ENCODE peak calls at places on chromosomes 3 and 15, in five cellular contexts. J is Peyer's patch, S is uterus, T is ovary, Y is esophagus squamous epithelium. X is an unnamed sample. For H3K36me3, the result is how much of the 10 kb centered on the place peaks cover.

GRCh38 chr3:101939391-101939790 is 90.1 kb downstream of the NFKBIZ start:
- DNase-seq in J (no peak), S (no peak), T (no peak), Y (no peak), X (no peak)

GRCh38 chr15:97902140-97902780 is 58.2 kb upstream of the ARRDC4 start:
- DNase-seq in J (no peak), S (no peak), T (no peak), Y (no peak), X (no peak)

GRCh38 chr15:77456746-77457618 is 36.3 kb downstream of the HMG20A start:
- DNase-seq in J (no peak), S (no peak), T (no peak), Y (no peak), X (no peak)

GRCh38 chr3:42264399-42265058 is 1.5 kb downstream of the CCK start:
- DNase-seq in J (peak), S (no peak), T (no peak), Y (no peak), X (no peak)

GRCh38 chr3:33131328-33132018 is 17.7 kb downstream of the CRTAP start:
- DNase-seq in J (peak), S (peak), T (no peak), Y (no peak), X (peak)

GRCh38 chr15:74251187-74251811 is 15.2 kb downstream of the CCDC33 start:
- DNase-seq in J (no peak), S (no peak), T (no peak), Y (no peak), X (no peak)

GRCh38 chr3:79361748-79362378 is 405.9 kb downstream of the ROBO1 start:
- DNase-seq in J (no peak), S (no peak), T (no peak), Y (no peak), X (peak)

GRCh38 chr3:183844606-183845005 is 19.2 kb upstream of the MAP6D1 start:
- DNase-seq in J (no peak), S (no peak), T (no peak), Y (no peak), X (peak)

GRCh38 chr3:119885746-119886530 is 104.0 kb downstream of the NR1I2 start:
- DNase-seq in J (no peak), S (no peak), T (no peak), Y (no peak), X (no peak)

GRCh38 chr3:27712136-27713065 is 9.7 kb downstream of the EOMES start:
- DNase-seq in J (peak), S (peak), T (peak), Y (no peak), X (peak)

DNA sequence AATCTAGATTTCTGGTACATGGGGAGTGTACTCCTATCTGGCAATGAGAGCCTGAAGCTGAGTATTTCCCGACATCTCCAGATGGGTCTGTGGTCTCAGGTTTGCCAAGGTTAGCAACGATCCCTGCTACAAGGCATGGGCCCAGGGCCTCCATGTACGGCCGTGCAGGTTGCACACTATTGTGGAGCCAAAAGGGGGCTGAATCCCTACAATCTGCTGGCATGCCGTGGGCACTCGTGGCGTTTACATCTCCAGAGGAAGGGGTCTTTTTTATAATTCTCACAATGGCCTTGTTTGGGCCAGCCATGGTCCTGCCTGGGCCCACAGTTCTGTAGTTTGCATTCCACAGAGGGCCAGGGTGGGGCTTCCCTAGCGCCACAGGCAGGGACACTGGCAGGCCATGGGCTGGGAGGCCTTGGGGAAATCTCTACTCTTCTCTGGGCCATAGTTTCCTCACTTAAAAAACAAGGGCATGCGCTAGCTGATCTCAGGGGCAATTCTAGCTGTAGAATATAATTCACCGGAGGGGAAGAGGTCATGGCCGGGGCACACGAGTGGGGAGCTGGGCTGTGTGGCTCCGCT is 68.9 kb upstream of the TLE3 start:
- DNase-seq in J (no peak), S (no peak), T (no peak), Y (no peak), X (no peak)
- H3K36me3 ChIP-seq in J (under half), S (under half), T (under half), Y (under half), X (under half)

DNA sequence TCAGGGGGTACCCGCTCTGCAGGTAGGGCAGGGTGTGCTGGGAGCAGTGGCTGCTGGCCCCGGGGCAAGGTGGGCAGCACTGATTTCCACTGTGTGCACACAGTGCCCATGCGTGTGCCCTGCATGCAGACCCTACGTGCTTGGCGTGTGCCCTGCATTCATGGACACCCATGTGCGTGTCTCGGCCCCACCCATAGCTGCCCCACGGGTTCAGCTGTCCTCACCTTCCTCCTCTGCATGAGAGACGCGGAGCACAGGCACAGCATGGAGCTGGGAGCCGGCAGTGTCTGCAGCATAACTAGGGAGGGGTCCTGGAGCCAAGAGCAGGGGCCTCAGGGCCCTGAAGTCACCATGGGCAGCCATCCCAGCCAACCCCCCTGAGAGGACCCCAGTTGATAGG is 1.6 kb upstream of the UCN2 start:
- DNase-seq in J (no peak), S (no peak), T (no peak), Y (no peak), X (no peak)
- H3K36me3 ChIP-seq in J (under half), S (under half), T (under half), Y (under half), X (under half)

DNA sequence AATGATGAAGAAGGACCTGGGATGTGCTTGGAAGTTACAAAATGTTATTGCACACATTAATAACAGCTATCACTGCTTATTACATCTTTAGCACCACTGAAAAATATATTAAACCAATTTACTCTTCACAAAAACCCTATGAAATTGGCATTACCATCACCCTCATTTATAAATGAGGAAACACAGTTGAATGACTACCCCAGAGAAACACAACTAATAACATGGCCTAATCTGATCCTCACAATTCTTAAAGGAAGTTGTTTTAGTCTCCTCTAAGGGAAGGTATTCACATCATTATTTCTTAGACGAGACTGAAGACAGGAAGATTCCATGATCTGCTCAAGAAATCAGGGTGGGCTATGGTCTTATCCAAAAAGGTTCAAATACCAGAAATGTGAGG is 35.9 kb downstream of the INO80 start:
- DNase-seq in J (no peak), S (no peak), T (no peak), Y (no peak), X (no peak)
- H3K36me3 ChIP-seq in J (under half), S (under half), T (under half), Y (half or more), X (under half)

GRCh38 chr3:13368834-13369233 is 51.3 kb downstream of the NUP210 start:
- DNase-seq in J (no peak), S (no peak), T (no peak), Y (no peak), X (no peak)
- H3K36me3 ChIP-seq in J (under half), S (under half), T (under half), Y (under half), X (under half)

DNA sequence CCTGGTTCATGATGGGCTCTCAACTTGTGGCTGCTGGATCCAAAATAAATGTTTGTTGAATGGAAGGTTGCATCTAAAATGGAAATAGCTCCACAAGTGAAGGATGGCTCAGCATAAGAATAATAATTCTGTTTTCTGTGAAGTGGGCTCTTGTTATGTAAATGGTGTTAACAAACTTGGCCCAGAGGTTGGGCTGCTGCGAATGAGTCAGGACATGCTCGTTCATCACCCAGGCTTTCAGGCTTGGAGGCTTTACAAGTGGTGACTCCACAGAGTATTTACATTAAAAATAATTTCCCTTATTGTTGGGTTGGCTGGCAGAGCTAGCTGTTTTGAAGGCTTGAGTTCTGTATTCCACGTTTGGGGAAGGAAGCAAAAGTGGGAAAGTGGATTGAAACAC is 60.5 kb downstream of the ITGB5 start:
- DNase-seq in J (no peak), S (peak), T (no peak), Y (no peak), X (no peak)
- H3K36me3 ChIP-seq in J (under half), S (under half), T (under half), Y (under half), X (under half)

DNA sequence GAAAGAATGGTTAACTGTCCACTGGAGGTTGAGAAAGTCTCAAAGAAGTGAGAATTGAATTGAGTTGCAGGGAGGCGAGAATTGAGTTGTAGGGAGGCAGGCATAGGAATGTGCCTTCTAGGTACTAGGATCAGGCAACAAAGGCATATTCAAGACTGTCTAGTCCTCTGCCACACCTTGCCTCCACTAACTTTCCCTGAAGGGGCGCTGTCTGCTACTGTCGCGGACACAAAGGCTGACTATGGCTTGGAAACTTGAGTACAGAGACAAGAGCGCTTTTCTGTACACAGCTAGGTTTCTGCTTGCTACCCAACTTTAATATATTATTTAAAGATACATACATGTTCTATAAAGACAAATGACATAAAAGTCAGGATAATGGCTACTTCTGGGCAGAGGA is 10.4 kb upstream of the FBXL22 start:
- DNase-seq in J (no peak), S (no peak), T (no peak), Y (no peak), X (no peak)
- H3K36me3 ChIP-seq in J (under half), S (under half), T (under half), Y (half or more), X (under half)

DNA sequence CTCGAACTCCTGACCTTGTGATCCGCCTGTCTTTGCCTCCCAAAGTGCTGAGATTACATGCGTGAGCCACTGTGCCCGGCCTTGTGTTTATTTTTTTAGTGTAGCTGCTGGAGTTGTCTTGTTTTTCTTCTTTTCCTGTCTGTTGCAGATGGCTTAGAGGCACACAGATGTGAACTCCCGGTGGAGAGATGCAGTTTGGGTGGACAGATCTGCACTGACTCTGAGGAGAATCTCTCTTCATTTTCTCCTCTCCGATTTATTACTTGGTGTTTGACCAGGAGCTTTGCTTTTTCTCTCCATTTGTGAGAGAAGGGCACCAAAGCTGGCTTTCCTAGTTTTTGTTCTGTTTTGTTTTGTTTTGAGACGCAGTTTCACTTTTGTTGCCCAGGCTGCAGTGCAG is 62.7 kb downstream of the USP13 start:
- DNase-seq in J (no peak), S (no peak), T (no peak), Y (no peak), X (no peak)
- H3K36me3 ChIP-seq in J (under half), S (under half), T (under half), Y (under half), X (under half)